ENCODE peak calls at places on chromosome 13, in eight cellular contexts. One of them, this sample, is unnamed.

GRCh38 chr13:47215741-47216140 is 318.9 kb upstream of the HTR2A start:
- DNase-seq in breast epithelium: no peak
- DNase-seq in CD4-positive, alpha-beta T cell: no peak
- DNase-seq in adrenal gland: no peak
- DNase-seq in left ventricle myocardium inferior: no peak
- DNase-seq in aorta: no peak
- DNase-seq in endodermal cell: peak; percentile 55
- DNase-seq in CD4-positive, alpha-beta memory T cell: no peak
- DNase-seq in this sample: no peak

GRCh38 chr13:31198524-31198923 is 1.3 kb upstream of the B3GLCT start:
- DNase-seq in left ventricle myocardium inferior: no peak
- DNase-seq in CD4-positive, alpha-beta memory T cell: no peak
- DNase-seq in aorta: no peak
- DNase-seq in breast epithelium: no peak
- DNase-seq in endodermal cell: no peak
- DNase-seq in adrenal gland: no peak
- DNase-seq in CD4-positive, alpha-beta T cell: no peak
- DNase-seq in this sample: no peak

GRCh38 chr13:105462098-105462497 is 1073.4 kb downstream of the EFNB2 start:
- DNase-seq in aorta: no peak
- DNase-seq in CD4-positive, alpha-beta memory T cell: no peak
- DNase-seq in adrenal gland: no peak
- DNase-seq in endodermal cell: no peak
- DNase-seq in CD4-positive, alpha-beta T cell: no peak
- DNase-seq in left ventricle myocardium inferior: no peak
- DNase-seq in breast epithelium: no peak
- DNase-seq in this sample: no peak

GRCh38 chr13:113816925-113817859 is 46.7 kb downstream of the GAS6 start:
- DNase-seq in endodermal cell: peak; percentile 95
- DNase-seq in adrenal gland: peak; percentile 92
- DNase-seq in aorta: peak; percentile 94
- DNase-seq in breast epithelium: peak; percentile 94
- DNase-seq in CD4-positive, alpha-beta memory T cell: peak; percentile 83
- DNase-seq in CD4-positive, alpha-beta T cell: peak; percentile 81
- DNase-seq in left ventricle myocardium inferior: peak; percentile 88
- DNase-seq in this sample: peak; percentile 75

GRCh38 chr13:45328661-45329105 is 12.3 kb downstream of the TPT1 start:
- DNase-seq in breast epithelium: no peak
- DNase-seq in CD4-positive, alpha-beta T cell: no peak
- DNase-seq in endodermal cell: no peak
- DNase-seq in left ventricle myocardium inferior: no peak
- DNase-seq in adrenal gland: no peak
- DNase-seq in CD4-positive, alpha-beta memory T cell: no peak
- DNase-seq in aorta: no peak
- DNase-seq in this sample: no peak

GRCh38 chr13:24851546-24851945 is 87.6 kb downstream of the RNF17 start:
- DNase-seq in left ventricle myocardium inferior: no peak
- DNase-seq in CD4-positive, alpha-beta T cell: no peak
- DNase-seq in aorta: no peak
- DNase-seq in adrenal gland: no peak
- DNase-seq in breast epithelium: no peak
- DNase-seq in CD4-positive, alpha-beta memory T cell: no peak
- DNase-seq in endodermal cell: no peak
- DNase-seq in this sample: no peak

GRCh38 chr13:98487016-98487415 is 89.9 kb downstream of the STK24 start:
- DNase-seq in breast epithelium: no peak
- DNase-seq in left ventricle myocardium inferior: no peak
- DNase-seq in CD4-positive, alpha-beta T cell: no peak
- DNase-seq in endodermal cell: peak; percentile 35
- DNase-seq in adrenal gland: no peak
- DNase-seq in CD4-positive, alpha-beta memory T cell: no peak
- DNase-seq in aorta: no peak
- DNase-seq in this sample: no peak

GRCh38 chr13:44309771-44310767 is 63.6 kb upstream of the SERP2 start:
- DNase-seq in CD4-positive, alpha-beta memory T cell: no peak
- DNase-seq in left ventricle myocardium inferior: peak; percentile 53
- DNase-seq in aorta: no peak
- DNase-seq in CD4-positive, alpha-beta T cell: no peak
- DNase-seq in adrenal gland: no peak
- DNase-seq in breast epithelium: no peak
- DNase-seq in endodermal cell: no peak
- DNase-seq in this sample: no peak

GRCh38 chr13:51101636-51102218 is 9.3 kb downstream of the C13orf42 start:
- DNase-seq in CD4-positive, alpha-beta T cell: no peak
- DNase-seq in adrenal gland: no peak
- DNase-seq in CD4-positive, alpha-beta memory T cell: no peak
- DNase-seq in breast epithelium: no peak
- DNase-seq in endodermal cell: peak; percentile 70
- DNase-seq in left ventricle myocardium inferior: no peak
- DNase-seq in aorta: no peak
- DNase-seq in this sample: no peak
- H3K27me3 ChIP-seq in CD4-positive, alpha-beta T cell: peaks cover 6% of the 10 kb centered on the region
- H3K27me3 ChIP-seq in adrenal gland: peaks cover 21% of the 10 kb centered on the region
- H3K27me3 ChIP-seq in CD4-positive, alpha-beta memory T cell: no peaks in the 10 kb centered on the region
- H3K27me3 ChIP-seq in breast epithelium: no peaks in the 10 kb centered on the region
- H3K27me3 ChIP-seq in endodermal cell: no peaks in the 10 kb centered on the region
- H3K27me3 ChIP-seq in left ventricle myocardium inferior: peaks cover 49% of the 10 kb centered on the region
- H3K27me3 ChIP-seq in aorta: peaks cover 1% of the 10 kb centered on the region
- H3K27me3 ChIP-seq in this sample: no peaks in the 10 kb centered on the region

GRCh38 chr13:33787051-33787591 is 30.8 kb upstream of the RFC3 start:
- DNase-seq in CD4-positive, alpha-beta T cell: no peak
- DNase-seq in breast epithelium: no peak
- DNase-seq in left ventricle myocardium inferior: no peak
- DNase-seq in aorta: no peak
- DNase-seq in endodermal cell: no peak
- DNase-seq in CD4-positive, alpha-beta memory T cell: peak; percentile 36
- DNase-seq in adrenal gland: no peak
- DNase-seq in this sample: no peak

GRCh38 chr13:33784738-33785137 is 33.2 kb upstream of the RFC3 start:
- DNase-seq in CD4-positive, alpha-beta memory T cell: no peak
- DNase-seq in adrenal gland: no peak
- DNase-seq in endodermal cell: no peak
- DNase-seq in aorta: no peak
- DNase-seq in CD4-positive, alpha-beta T cell: no peak
- DNase-seq in left ventricle myocardium inferior: no peak
- DNase-seq in breast epithelium: no peak
- DNase-seq in this sample: no peak

GRCh38 chr13:33789067-33789606 is 28.8 kb upstream of the RFC3 start:
- DNase-seq in adrenal gland: no peak
- DNase-seq in left ventricle myocardium inferior: no peak
- DNase-seq in CD4-positive, alpha-beta memory T cell: no peak
- DNase-seq in CD4-positive, alpha-beta T cell: no peak
- DNase-seq in aorta: no peak
- DNase-seq in endodermal cell: no peak
- DNase-seq in breast epithelium: no peak
- DNase-seq in this sample: no peak

GRCh38 chr13:33782631-33783030 is 35.3 kb upstream of the RFC3 start:
- DNase-seq in adrenal gland: no peak
- DNase-seq in left ventricle myocardium inferior: no peak
- DNase-seq in CD4-positive, alpha-beta memory T cell: no peak
- DNase-seq in breast epithelium: no peak
- DNase-seq in endodermal cell: no peak
- DNase-seq in CD4-positive, alpha-beta T cell: no peak
- DNase-seq in aorta: no peak
- DNase-seq in this sample: no peak

GRCh38 chr13:33785384-33785783 is 32.6 kb upstream of the RFC3 start:
- DNase-seq in aorta: no peak
- DNase-seq in CD4-positive, alpha-beta T cell: no peak
- DNase-seq in endodermal cell: no peak
- DNase-seq in adrenal gland: no peak
- DNase-seq in left ventricle myocardium inferior: no peak
- DNase-seq in breast epithelium: no peak
- DNase-seq in CD4-positive, alpha-beta memory T cell: no peak
- DNase-seq in this sample: no peak
- H3K27ac ChIP-seq in aorta: no peak overlapping the region
- H3K27ac ChIP-seq in CD4-positive, alpha-beta T cell: no peak overlapping the region
- H3K27ac ChIP-seq in endodermal cell: no peak overlapping the region
- H3K27ac ChIP-seq in adrenal gland: no peak overlapping the region
- H3K27ac ChIP-seq in left ventricle myocardium inferior: no peak overlapping the region
- H3K27ac ChIP-seq in breast epithelium: no peak overlapping the region
- H3K27ac ChIP-seq in CD4-positive, alpha-beta memory T cell: no peak overlapping the region
- H3K27ac ChIP-seq in this sample: no peak overlapping the region

GRCh38 chr13:49053899-49054298 is 78.2 kb downstream of the FNDC3A start:
- DNase-seq in CD4-positive, alpha-beta memory T cell: no peak
- DNase-seq in left ventricle myocardium inferior: no peak
- DNase-seq in CD4-positive, alpha-beta T cell: no peak
- DNase-seq in aorta: no peak
- DNase-seq in endodermal cell: no peak
- DNase-seq in breast epithelium: no peak
- DNase-seq in adrenal gland: no peak
- DNase-seq in this sample: no peak
- H3K27me3 ChIP-seq in CD4-positive, alpha-beta memory T cell: no peaks in the 10 kb centered on the region
- H3K27me3 ChIP-seq in left ventricle myocardium inferior: no peaks in the 10 kb centered on the region
- H3K27me3 ChIP-seq in CD4-positive, alpha-beta T cell: no peaks in the 10 kb centered on the region
- H3K27me3 ChIP-seq in aorta: no peaks in the 10 kb centered on the region
- H3K27me3 ChIP-seq in endodermal cell: no peaks in the 10 kb centered on the region
- H3K27me3 ChIP-seq in breast epithelium: no peaks in the 10 kb centered on the region
- H3K27me3 ChIP-seq in adrenal gland: no peaks in the 10 kb centered on the region
- H3K27me3 ChIP-seq in this sample: no peaks in the 10 kb centered on the region

GRCh38 chr13:40272776-40273139 is 393.7 kb downstream of the FOXO1 start:
- DNase-seq in left ventricle myocardium inferior: no peak
- DNase-seq in endodermal cell: no peak
- DNase-seq in adrenal gland: no peak
- DNase-seq in breast epithelium: no peak
- DNase-seq in CD4-positive, alpha-beta memory T cell: no peak
- DNase-seq in CD4-positive, alpha-beta T cell: no peak
- DNase-seq in aorta: no peak
- DNase-seq in this sample: no peak
- H3K27ac ChIP-seq in left ventricle myocardium inferior: peak overlapping the region; percentile 83
- H3K27ac ChIP-seq in endodermal cell: no peak overlapping the region
- H3K27ac ChIP-seq in adrenal gland: no peak overlapping the region
- H3K27ac ChIP-seq in breast epithelium: peak overlapping the region; percentile 93
- H3K27ac ChIP-seq in CD4-positive, alpha-beta memory T cell: no peak overlapping the region
- H3K27ac ChIP-seq in CD4-positive, alpha-beta T cell: no peak overlapping the region
- H3K27ac ChIP-seq in aorta: peak overlapping the region; percentile 46
- H3K27ac ChIP-seq in this sample: peak overlapping the region; percentile 84

GRCh38 chr13:72121466-72121865 is 254.5 kb upstream of the DACH1 start:
- DNase-seq in breast epithelium: no peak
- DNase-seq in adrenal gland: no peak
- DNase-seq in left ventricle myocardium inferior: no peak
- DNase-seq in CD4-positive, alpha-beta memory T cell: no peak
- DNase-seq in endodermal cell: no peak
- DNase-seq in CD4-positive, alpha-beta T cell: no peak
- DNase-seq in aorta: no peak
- DNase-seq in this sample: no peak
- H3K27me3 ChIP-seq in breast epithelium: no peaks in the 10 kb centered on the region
- H3K27me3 ChIP-seq in adrenal gland: no peaks in the 10 kb centered on the region
- H3K27me3 ChIP-seq in left ventricle myocardium inferior: no peaks in the 10 kb centered on the region
- H3K27me3 ChIP-seq in CD4-positive, alpha-beta memory T cell: no peaks in the 10 kb centered on the region
- H3K27me3 ChIP-seq in endodermal cell: no peaks in the 10 kb centered on the region
- H3K27me3 ChIP-seq in CD4-positive, alpha-beta T cell: no peaks in the 10 kb centered on the region
- H3K27me3 ChIP-seq in aorta: no peaks in the 10 kb centered on the region
- H3K27me3 ChIP-seq in this sample: no peaks in the 10 kb centered on the region

GRCh38 chr13:110387451-110388140 is 80.5 kb downstream of the COL4A2 start:
- DNase-seq in breast epithelium: peak; percentile 64
- DNase-seq in left ventricle myocardium inferior: peak; percentile 62
- DNase-seq in CD4-positive, alpha-beta memory T cell: no peak
- DNase-seq in CD4-positive, alpha-beta T cell: no peak
- DNase-seq in endodermal cell: peak; percentile 74
- DNase-seq in adrenal gland: peak; percentile 59
- DNase-seq in aorta: peak; percentile 85
- DNase-seq in this sample: no peak

GRCh38 chr13:110392510-110393233 is 85.6 kb downstream of the COL4A2 start:
- DNase-seq in CD4-positive, alpha-beta memory T cell: no peak
- DNase-seq in left ventricle myocardium inferior: no peak
- DNase-seq in breast epithelium: no peak
- DNase-seq in CD4-positive, alpha-beta T cell: no peak
- DNase-seq in aorta: no peak
- DNase-seq in adrenal gland: no peak
- DNase-seq in endodermal cell: no peak
- DNase-seq in this sample: no peak

GRCh38 chr13:110390572-110390971 is 83.5 kb downstream of the COL4A2 start:
- DNase-seq in CD4-positive, alpha-beta T cell: no peak
- DNase-seq in CD4-positive, alpha-beta memory T cell: no peak
- DNase-seq in left ventricle myocardium inferior: no peak
- DNase-seq in adrenal gland: no peak
- DNase-seq in aorta: peak; percentile 43
- DNase-seq in breast epithelium: no peak
- DNase-seq in endodermal cell: no peak
- DNase-seq in this sample: no peak

GRCh38 chr13:110391273-110391672 is 84.2 kb downstream of the COL4A2 start:
- DNase-seq in left ventricle myocardium inferior: no peak
- DNase-seq in CD4-positive, alpha-beta memory T cell: no peak
- DNase-seq in breast epithelium: no peak
- DNase-seq in endodermal cell: no peak
- DNase-seq in CD4-positive, alpha-beta T cell: no peak
- DNase-seq in adrenal gland: no peak
- DNase-seq in aorta: no peak
- DNase-seq in this sample: no peak

GRCh38 chr13:110388141-110388943 is 81.3 kb downstream of the COL4A2 start:
- DNase-seq in endodermal cell: peak; percentile 62
- DNase-seq in CD4-positive, alpha-beta T cell: no peak
- DNase-seq in aorta: peak; percentile 77
- DNase-seq in CD4-positive, alpha-beta memory T cell: no peak
- DNase-seq in adrenal gland: no peak
- DNase-seq in left ventricle myocardium inferior: no peak
- DNase-seq in breast epithelium: peak; percentile 50
- DNase-seq in this sample: no peak
- H3K27ac ChIP-seq in endodermal cell: peak overlapping the region; percentile 21
- H3K27ac ChIP-seq in CD4-positive, alpha-beta T cell: no peak overlapping the region
- H3K27ac ChIP-seq in aorta: peak overlapping the region; percentile 100
- H3K27ac ChIP-seq in CD4-positive, alpha-beta memory T cell: no peak overlapping the region
- H3K27ac ChIP-seq in adrenal gland: peak overlapping the region; percentile 48
- H3K27ac ChIP-seq in left ventricle myocardium inferior: peak overlapping the region; percentile 83
- H3K27ac ChIP-seq in breast epithelium: peak overlapping the region; percentile 77
- H3K27ac ChIP-seq in this sample: no peak overlapping the region

GRCh38 chr13:21670006-21670882 is 629 bp upstream of the FGF9 start:
- DNase-seq in aorta: peak; percentile 67
- DNase-seq in CD4-positive, alpha-beta memory T cell: peak; percentile 65
- DNase-seq in adrenal gland: peak; percentile 64
- DNase-seq in CD4-positive, alpha-beta T cell: peak; percentile 65
- DNase-seq in endodermal cell: peak; percentile 83
- DNase-seq in left ventricle myocardium inferior: peak; percentile 53
- DNase-seq in breast epithelium: no peak
- DNase-seq in this sample: no peak
- H3K27me3 ChIP-seq in aorta: peaks cover 2% of the 10 kb centered on the region
- H3K27me3 ChIP-seq in CD4-positive, alpha-beta memory T cell: peaks cover 7% of the 10 kb centered on the region
- H3K27me3 ChIP-seq in adrenal gland: no peaks in the 10 kb centered on the region
- H3K27me3 ChIP-seq in CD4-positive, alpha-beta T cell: peaks cover 16% of the 10 kb centered on the region
- H3K27me3 ChIP-seq in endodermal cell: peaks cover 73% of the 10 kb centered on the region
- H3K27me3 ChIP-seq in left ventricle myocardium inferior: peaks cover 77% of the 10 kb centered on the region
- H3K27me3 ChIP-seq in breast epithelium: peaks cover under 1% of the 10 kb centered on the region
- H3K27me3 ChIP-seq in this sample: no peaks in the 10 kb centered on the region

This sample was measured in dorsolateral prefrontal cortex.